ENCODE peak calls at places on chromosomes 12 and 14, in ten cellular contexts. N is H7; V is NCI-H1694 treated with DMSO at 0.1 percent for 48 hours; Q is progenitor cell of endocrine pancreas; X is GM12892; K is ELR; B is activated CD4-positive, alpha-beta T cell treated with anti-CD3 and anti-CD28 coated beads for 1 hour; G is neural crest cell; E is GM03348; H is B cell. I is an unnamed sample.

GRCh38 chr14:54597795-54598443 is 31.0 kb downstream of the SAMD4A start:
- DNase-seq in N (no peak), V (no peak), Q (no peak), X (no peak), K (peak; percentile 40), B (no peak), G (no peak), E (no peak), H (no peak), I (no peak)

GRCh38 chr12:101086490-101086889 is 123.5 kb downstream of the SLC5A8 start:
- DNase-seq in N (no peak), V (no peak), Q (no peak), X (no peak), K (peak; percentile 43), B (no peak), G (no peak), E (peak; percentile 48), H (no peak), I (no peak)

GRCh38 chr12:100913872-100914600 is 119.5 kb downstream of the ANO4 start:
- DNase-seq in N (no peak), V (no peak), Q (no peak), X (no peak), K (peak; percentile 56), B (no peak), G (no peak), E (peak; percentile 41), H (no peak), I (no peak)

GRCh38 chr12:23084236-23084995 is 459.4 kb downstream of the ETNK1 start:
- DNase-seq in N (no peak), V (peak; percentile 100), Q (no peak), X (no peak), K (peak; percentile 71), B (no peak), G (no peak), E (peak; percentile 2), H (no peak), I (no peak)

GRCh38 chr14:70754989-70755388 is 54.3 kb downstream of the MAP3K9 start:
- DNase-seq in N (no peak), V (no peak), Q (no peak), X (no peak), K (peak; percentile 35), B (no peak), G (no peak), E (no peak), H (no peak), I (no peak)

GRCh38 chr14:94102768-94103482 is 7.6 kb upstream of the IFI27 start:
- DNase-seq in N (no peak), V (no peak), Q (no peak), X (no peak), K (no peak), B (no peak), G (no peak), E (no peak), H (no peak), I (no peak)

GRCh38 chr12:71190822-71191221 is 33.0 kb upstream of the TSPAN8 start:
- DNase-seq in N (no peak), V (no peak), Q (no peak), X (no peak), K (no peak), B (no peak), G (no peak), E (no peak), H (no peak), I (no peak)

GRCh38 chr12:120724720-120725119 is 906 bp upstream of the ACADS start:
- DNase-seq in N (no peak), V (no peak), Q (no peak), X (no peak), K (no peak), B (no peak), G (no peak), E (no peak), H (no peak), I (no peak)

GRCh38 chr12:76927170-76927784 is 48.5 kb upstream of the CSRP2 start:
- DNase-seq in N (peak; percentile 82), V (peak; percentile 72), Q (no peak), X (peak; percentile 14), K (peak; percentile 56), B (no peak), G (peak; percentile 34), E (peak; percentile 71), H (no peak), I (no peak)

GRCh38 chr12:132638541-132639408 is 20.2 kb downstream of the P2RX2 start:
- DNase-seq in N (peak; percentile 84), V (peak; percentile 18), Q (no peak), X (no peak), K (peak; percentile 50), B (no peak), G (no peak), E (peak; percentile 88), H (no peak), I (no peak)

GRCh38 chr12:32024884-32025599 is 65.8 kb downstream of the RESF1 start:
- DNase-seq in N (no peak), V (no peak), Q (no peak), X (no peak), K (peak; percentile 11), B (no peak), G (no peak), E (no peak), H (no peak), I (no peak)

GRCh38 chr12:106919910-106920544 is 35.7 kb upstream of the TMEM263 start:
- DNase-seq in N (no peak), V (peak; percentile 24), Q (no peak), X (no peak), K (peak; percentile 69), B (no peak), G (peak; percentile 33), E (peak; percentile 69), H (no peak), I (no peak)

GRCh38 chr12:116361404-116362223 is 84.1 kb upstream of the MED13L start:
- DNase-seq in N (no peak), V (no peak), Q (no peak), X (peak; percentile 32), K (no peak), B (no peak), G (no peak), E (no peak), H (no peak), I (no peak)

GRCh38 chr12:90953956-90954421 is 987 bp downstream of the CCER1 start:
- DNase-seq in N (peak; percentile 73), V (no peak), Q (no peak), X (peak; percentile 13), K (no peak), B (no peak), G (no peak), E (no peak), H (no peak), I (no peak)

GRCh38 chr12:62848418-62848817 is 86.5 kb downstream of the PPM1H start:
- DNase-seq in N (no peak), V (no peak), Q (no peak), X (peak; percentile 6), K (peak; percentile 89), B (no peak), G (no peak), E (peak; percentile 64), H (no peak), I (no peak)

GRCh38 chr14:76977793-76978730 is 50.4 kb downstream of the IRF2BPL start:
- DNase-seq in N (no peak), V (peak; percentile 45), Q (no peak), X (peak; percentile 81), K (peak; percentile 57), B (peak; percentile 68), G (no peak), E (peak; percentile 47), H (peak; percentile 87), I (no peak)

GRCh38 chr12:69161835-69162234 is 77.5 kb upstream of the CPSF6 start:
- DNase-seq in N (no peak), V (no peak), Q (no peak), X (no peak), K (peak; percentile 38), B (no peak), G (no peak), E (no peak), H (no peak), I (no peak)

GRCh38 chr14:73746540-73747385 is 32.6 kb upstream of the PNMA1 start:
- DNase-seq in N (peak; percentile 78), V (no peak), Q (no peak), X (no peak), K (no peak), B (no peak), G (no peak), E (no peak), H (no peak), I (no peak)

GRCh38 chr12:81598205-81598604 is 160.9 kb downstream of the PPFIA2 start:
- DNase-seq in N (no peak), V (peak; percentile 93), Q (no peak), X (no peak), K (peak; percentile 1), B (no peak), G (no peak), E (no peak), H (no peak), I (no peak)

GRCh38 chr12:42485823-42486222 is 103.7 kb downstream of the PRICKLE1 start:
- DNase-seq in N (peak; percentile 69), V (no peak), Q (no peak), X (no peak), K (no peak), B (no peak), G (no peak), E (no peak), H (no peak), I (no peak)

GRCh38 chr12:93894391-93895095 is 217.4 kb downstream of the CRADD start:
- DNase-seq in N (no peak), V (peak; percentile 51), Q (no peak), X (no peak), K (no peak), B (no peak), G (no peak), E (peak; percentile 73), H (no peak), I (no peak)

GRCh38 chr14:95993768-95994592 is 45.2 kb upstream of the C14orf132 start:
- DNase-seq in N (peak; percentile 41), V (peak; percentile 94), Q (peak; percentile 27), X (no peak), K (peak; percentile 74), B (no peak), G (peak; percentile 25), E (peak; percentile 70), H (peak; percentile 22), I (no peak)

I was measured in mesothelial cell of epicardium.